ENCODE peak calls at places on chromosomes 16 and 17, in ten cellular contexts. J, O, R, I, U, S, H, D, A and E are unnamed samples.

GRCh38 chr16:16992986-16993783 is 477.6 kb downstream of the XYLT1 start:
- DNase-seq in J (no peak), O (no peak), R (no peak), I (no peak), U (peak; percentile 13), S (no peak), H (no peak), D (no peak), A (no peak), E (no peak)

GRCh38 chr17:45231481-45232116 is 9.9 kb downstream of the FMNL1 start:
- DNase-seq in J (peak; percentile 78), O (no peak), R (no peak), I (no peak), U (peak; percentile 68), S (no peak), H (no peak), D (no peak), A (peak; percentile 39), E (no peak)

GRCh38 chr16:65414284-65414984 is 292.6 kb upstream of the CDH11 start:
- DNase-seq in J (no peak), O (no peak), R (no peak), I (no peak), U (no peak), S (no peak), H (no peak), D (no peak), A (no peak), E (no peak)

GRCh38 chr17:66654341-66654740 is 180.6 kb upstream of the CACNG5 start:
- DNase-seq in J (no peak), O (no peak), R (no peak), I (no peak), U (no peak), S (no peak), H (no peak), D (no peak), A (no peak), E (no peak)

GRCh38 chr17:8315740-8316217 is 5.7 kb downstream of the ARHGEF15 start:
- DNase-seq in J (peak; percentile 69), O (no peak), R (no peak), I (no peak), U (peak; percentile 68), S (no peak), H (no peak), D (no peak), A (no peak), E (no peak)

GRCh38 chr17:57622886-57623433 is 122.1 kb downstream of the CCDC182 start:
- DNase-seq in J (no peak), O (no peak), R (peak; percentile 95), I (no peak), U (no peak), S (no peak), H (no peak), D (no peak), A (no peak), E (no peak)

GRCh38 chr17:73644145-73645049 is at the start of gene SDK2:
- DNase-seq in J (peak; percentile 75), O (no peak), R (no peak), I (no peak), U (peak; percentile 61), S (no peak), H (no peak), D (no peak), A (no peak), E (no peak)

GRCh38 chr17:2405247-2405926 is 4.5 kb upstream of the MNT start:
- DNase-seq in J (no peak), O (no peak), R (no peak), I (no peak), U (peak; percentile 1), S (no peak), H (no peak), D (no peak), A (no peak), E (no peak)

GRCh38 chr16:57955572-57955971 is 15.4 kb downstream of the CNGB1 start:
- DNase-seq in J (no peak), O (peak; percentile 61), R (no peak), I (no peak), U (no peak), S (no peak), H (no peak), D (no peak), A (peak; percentile 44), E (no peak)

GRCh38 chr17:1597861-1598342 is 30.7 kb downstream of the SLC43A2 start:
- DNase-seq in J (no peak), O (no peak), R (no peak), I (no peak), U (no peak), S (no peak), H (no peak), D (no peak), A (no peak), E (no peak)

GRCh38 chr17:73581379-73581778 is 62.9 kb downstream of the SDK2 start:
- DNase-seq in J (no peak), O (no peak), R (no peak), I (no peak), U (no peak), S (no peak), H (no peak), D (no peak), A (no peak), E (no peak)

DNA sequence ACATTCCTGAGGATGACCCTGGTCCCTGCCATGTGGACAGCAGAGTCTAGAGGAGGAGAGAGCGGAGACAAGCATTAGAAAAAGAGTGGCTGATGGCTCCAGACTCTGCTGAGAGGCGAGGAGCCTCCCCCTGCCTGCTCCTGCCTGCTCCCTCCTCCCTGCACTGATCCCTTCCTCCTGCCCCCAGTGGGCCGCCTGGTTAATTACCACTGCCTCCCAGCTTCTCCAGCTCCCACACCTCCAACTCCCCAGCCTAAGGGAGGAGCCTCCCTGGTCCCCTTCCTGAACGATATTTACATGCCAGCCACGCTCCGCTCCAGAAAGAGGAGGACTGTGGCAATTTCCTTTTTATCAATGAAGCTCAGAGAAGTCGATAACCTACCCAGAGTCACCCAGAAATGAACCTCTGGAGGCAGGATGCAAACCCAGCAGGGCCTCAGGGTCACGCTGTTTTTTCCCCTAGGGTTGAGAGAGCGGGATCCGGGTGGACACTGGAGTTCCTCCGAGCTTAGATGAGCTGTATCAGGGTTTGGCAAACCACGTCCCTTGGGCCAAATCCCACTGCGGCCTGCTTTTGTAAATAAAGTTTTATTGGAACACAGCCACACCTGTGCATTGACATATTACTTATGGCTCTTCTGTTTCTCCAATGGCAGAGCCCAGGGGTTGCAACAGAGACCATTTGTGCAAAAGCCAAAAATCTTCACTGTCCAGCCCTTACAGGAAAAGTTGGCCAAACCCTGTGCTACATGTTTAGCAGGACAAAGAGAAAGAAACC is 27.1 kb upstream of the JPH3 start:
- DNase-seq in J (peak; percentile 77), O (no peak), R (no peak), I (no peak), U (peak; percentile 66), S (no peak), H (no peak), D (no peak), A (no peak), E (no peak)
- H3K27me3 ChIP-seq in J (no peaks in the 10 kb centered on the region), O (no peaks in the 10 kb centered on the region), R (no peaks in the 10 kb centered on the region), I (no peaks in the 10 kb centered on the region), U (no peaks in the 10 kb centered on the region), S (no peaks in the 10 kb centered on the region), H (no peaks in the 10 kb centered on the region), D (no peaks in the 10 kb centered on the region), A (peaks cover 14% of the 10 kb centered on the region), E (no peaks in the 10 kb centered on the region)

GRCh38 chr16:56860226-56861020 is 4.6 kb upstream of the SLC12A3 start:
- DNase-seq in J (no peak), O (no peak), R (no peak), I (no peak), U (no peak), S (peak; percentile 17), H (peak; percentile 20), D (no peak), A (no peak), E (peak; percentile 58)
- H3K4me1 ChIP-seq in J (no peaks in the 10 kb centered on the region), O (no peaks in the 10 kb centered on the region), R (peaks cover 7% of the 10 kb centered on the region), I (no peaks in the 10 kb centered on the region), U (peaks cover 23% of the 10 kb centered on the region), S (peaks cover 50% of the 10 kb centered on the region), H (peaks cover 27% of the 10 kb centered on the region), D (no peaks in the 10 kb centered on the region), A (no peaks in the 10 kb centered on the region), E (peaks cover 49% of the 10 kb centered on the region)

DNA sequence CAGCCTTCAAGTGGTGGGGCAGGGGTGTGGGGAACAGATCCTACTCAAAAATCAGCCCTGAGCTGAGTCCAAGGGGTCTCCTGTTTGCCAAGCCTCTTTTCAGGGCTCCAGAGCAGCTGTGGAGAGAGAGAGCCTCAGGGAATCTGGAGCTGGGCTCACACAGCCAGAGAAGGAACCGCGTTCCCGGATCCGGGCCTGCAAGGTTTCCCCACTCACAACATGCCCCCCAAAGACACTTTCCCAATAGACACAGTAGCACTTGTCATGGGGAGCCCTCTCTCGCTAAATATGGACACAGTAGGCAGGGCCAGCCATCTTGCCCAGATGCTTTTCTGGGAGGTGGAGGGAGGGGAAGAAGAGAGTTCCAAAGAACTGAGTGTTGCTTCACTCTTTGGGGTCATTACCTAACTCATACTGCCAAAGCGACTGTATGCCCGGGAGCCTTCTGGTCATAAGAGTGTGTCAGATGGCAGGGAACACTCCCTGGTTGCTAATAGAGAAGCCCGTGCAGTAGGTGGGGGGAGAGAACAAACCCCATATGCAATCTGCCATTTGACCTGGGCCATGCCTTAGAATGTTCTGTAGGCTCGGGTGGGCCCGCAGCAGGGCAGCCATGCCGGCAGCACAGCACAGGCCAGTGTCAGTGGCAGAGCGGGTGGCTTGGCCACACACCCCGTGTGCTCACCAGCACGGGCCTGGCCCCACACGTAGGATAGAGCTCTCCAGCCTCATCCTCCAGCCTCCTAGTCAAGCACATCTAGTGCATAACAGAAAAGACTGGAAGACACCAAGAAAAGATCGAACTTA is 120.6 kb downstream of the SOCS1 start:
- DNase-seq in J (no peak), O (no peak), R (no peak), I (peak; percentile 60), U (no peak), S (no peak), H (no peak), D (no peak), A (no peak), E (no peak)
- H3K4me3 ChIP-seq in J (no peak overlapping the region), O (no peak overlapping the region), R (no peak overlapping the region), I (no peak overlapping the region), U (no peak overlapping the region), S (no peak overlapping the region), H (no peak overlapping the region), D (no peak overlapping the region), A (no peak overlapping the region), E (no peak overlapping the region)

GRCh38 chr16:67678354-67679023 is 11.9 kb downstream of the C16orf86 start:
- DNase-seq in J (no peak), O (no peak), R (no peak), I (no peak), U (no peak), S (no peak), H (no peak), D (no peak), A (no peak), E (no peak)

GRCh38 chr16:67683767-67684166 is 17.2 kb downstream of the C16orf86 start:
- DNase-seq in J (no peak), O (no peak), R (no peak), I (no peak), U (no peak), S (no peak), H (no peak), D (no peak), A (no peak), E (no peak)

GRCh38 chr16:67677712-67678111 is 11.1 kb downstream of the C16orf86 start:
- DNase-seq in J (no peak), O (no peak), R (no peak), I (no peak), U (no peak), S (no peak), H (no peak), D (no peak), A (no peak), E (no peak)

GRCh38 chr16:67676939-67677338 is 10.3 kb downstream of the C16orf86 start:
- DNase-seq in J (no peak), O (no peak), R (no peak), I (no peak), U (no peak), S (no peak), H (no peak), D (no peak), A (no peak), E (no peak)

GRCh38 chr16:67679935-67680897 is 13.6 kb downstream of the C16orf86 start:
- DNase-seq in J (no peak), O (no peak), R (no peak), I (no peak), U (no peak), S (no peak), H (no peak), D (no peak), A (no peak), E (no peak)
- H3K27me3 ChIP-seq in J (no peaks in the 10 kb centered on the region), O (no peaks in the 10 kb centered on the region), R (no peaks in the 10 kb centered on the region), I (no peaks in the 10 kb centered on the region), U (no peaks in the 10 kb centered on the region), S (no peaks in the 10 kb centered on the region), H (no peaks in the 10 kb centered on the region), D (no peaks in the 10 kb centered on the region), A (no peaks in the 10 kb centered on the region), E (no peaks in the 10 kb centered on the region)